ENCODE peak calls at places on chromosomes 13 and 19, in eight cellular contexts. A is myocyte, Z is OCI-LY7, N is T-helper 9 cell, T is GM04504, K is Right ventricle myocardium inferior, V is adipocyte, R is H54. D is an unnamed sample.

GRCh38 chr13:36841411-36841810 is 22.4 kb downstream of the RFXAP start:
- DNase-seq in A (no peak), Z (no peak), N (no peak), T (no peak), K (no peak), V (peak; percentile 39), R (no peak), D (no peak)

GRCh38 chr13:82850644-82851043 is 1031.6 kb downstream of the SLITRK1 start:
- DNase-seq in A (no peak), Z (no peak), N (no peak), T (no peak), K (no peak), V (no peak), R (no peak), D (no peak)

GRCh38 chr13:113398963-113399754 is 35.2 kb upstream of the GRTP1 start:
- DNase-seq in A (peak; percentile 71), Z (no peak), N (no peak), T (no peak), K (no peak), V (peak; percentile 65), R (peak; percentile 76), D (no peak)

GRCh38 chr19:51020988-51021651 is 1.6 kb upstream of the KLK10 start:
- DNase-seq in A (peak; percentile 44), Z (peak; percentile 40), N (no peak), T (peak; percentile 11), K (no peak), V (peak; percentile 45), R (peak; percentile 13), D (no peak)

GRCh38 chr13:24221007-24221406 is 60.5 kb downstream of the SPATA13 start:
- DNase-seq in A (peak; percentile 80), Z (no peak), N (no peak), T (no peak), K (no peak), V (no peak), R (no peak), D (no peak)

GRCh38 chr13:114222461-114222968 is 12.2 kb upstream of the CDC16 start:
- DNase-seq in A (peak; percentile 3), Z (no peak), N (no peak), T (no peak), K (no peak), V (peak; percentile 33), R (no peak), D (no peak)

GRCh38 chr13:26695360-26695705 is 65.3 kb downstream of the GPR12 start:
- DNase-seq in A (no peak), Z (no peak), N (no peak), T (no peak), K (no peak), V (no peak), R (no peak), D (no peak)

GRCh38 chr19:33459220-33459619 is 62.4 kb downstream of the PEPD start:
- DNase-seq in A (no peak), Z (no peak), N (no peak), T (no peak), K (no peak), V (no peak), R (no peak), D (no peak)

GRCh38 chr13:96431044-96431581 is 341.2 kb downstream of the HS6ST3 start:
- DNase-seq in A (no peak), Z (no peak), N (no peak), T (no peak), K (no peak), V (no peak), R (no peak), D (no peak)

GRCh38 chr13:31172001-31172400 is 10.3 kb upstream of the HSPH1 start:
- DNase-seq in A (no peak), Z (no peak), N (no peak), T (no peak), K (no peak), V (peak; percentile 18), R (no peak), D (no peak)

GRCh38 chr19:10808937-10809655 is 26.9 kb downstream of the TMED1 start:
- DNase-seq in A (no peak), Z (no peak), N (no peak), T (no peak), K (peak; percentile 23), V (no peak), R (peak; percentile 90), D (peak; percentile 24)

GRCh38 chr19:996051-996838 is 4.0 kb upstream of the GRIN3B start:
- DNase-seq in A (peak; percentile 15), Z (no peak), N (peak; percentile 90), T (no peak), K (no peak), V (peak; percentile 57), R (no peak), D (peak; percentile 68)

GRCh38 chr19:12783849-12784393 is 7.4 kb upstream of the JUNB start:
- DNase-seq in A (no peak), Z (no peak), N (no peak), T (no peak), K (no peak), V (peak; percentile 45), R (no peak), D (no peak)

GRCh38 chr13:32211788-32212187 is 103.4 kb downstream of the ZAR1L start:
- DNase-seq in A (peak; percentile 92), Z (no peak), N (no peak), T (peak; percentile 88), K (no peak), V (peak; percentile 83), R (no peak), D (no peak)

GRCh38 chr19:13094285-13094595 is 8.4 kb downstream of the LYL1 start:
- DNase-seq in A (no peak), Z (no peak), N (no peak), T (no peak), K (no peak), V (no peak), R (no peak), D (no peak)

GRCh38 chr13:29746167-29746677 is 104.2 kb downstream of the UBL3 start:
- DNase-seq in A (no peak), Z (no peak), N (no peak), T (no peak), K (no peak), V (peak; percentile 10), R (no peak), D (no peak)

GRCh38 chr19:54133312-54133956 is 4.1 kb upstream of the CNOT3 start:
- DNase-seq in A (no peak), Z (no peak), N (no peak), T (no peak), K (no peak), V (no peak), R (peak; percentile 56), D (no peak)

GRCh38 chr13:43127103-43127817 is 103.9 kb downstream of the DNAJC15 start:
- DNase-seq in A (no peak), Z (peak; percentile 1), N (no peak), T (no peak), K (no peak), V (no peak), R (no peak), D (no peak)

GRCh38 chr13:110944968-110945952 is 30.4 kb upstream of the ANKRD10 start:
- DNase-seq in A (no peak), Z (no peak), N (no peak), T (no peak), K (no peak), V (no peak), R (no peak), D (no peak)

GRCh38 chr13:95246292-95247082 is 54.8 kb downstream of the ABCC4 start:
- DNase-seq in A (no peak), Z (no peak), N (no peak), T (no peak), K (no peak), V (no peak), R (no peak), D (no peak)

GRCh38 chr13:111880185-111880584 is 186.8 kb upstream of the SOX1 start:
- DNase-seq in A (no peak), Z (no peak), N (no peak), T (no peak), K (no peak), V (no peak), R (no peak), D (no peak)

GRCh38 chr13:36347826-36348225 is 1.6 kb upstream of the SPART start:
- DNase-seq in A (no peak), Z (no peak), N (no peak), T (no peak), K (no peak), V (no peak), R (no peak), D (no peak)

GRCh38 chr19:58395979-58396627 is 647 bp downstream of the RNF225 start:
- DNase-seq in A (no peak), Z (no peak), N (no peak), T (no peak), K (no peak), V (no peak), R (no peak), D (no peak)

GRCh38 chr13:22187329-22187728 is 516.5 kb downstream of the FGF9 start:
- DNase-seq in A (no peak), Z (no peak), N (no peak), T (no peak), K (no peak), V (no peak), R (no peak), D (no peak)

GRCh38 chr19:18290250-18291018 is 9.0 kb upstream of the JUND start:
- DNase-seq in A (peak; percentile 49), Z (no peak), N (peak; percentile 74), T (no peak), K (no peak), V (peak; percentile 35), R (no peak), D (peak; percentile 85)

GRCh38 chr13:73082471-73082870 is 23.7 kb downstream of the KLF5 start:
- DNase-seq in A (no peak), Z (no peak), N (no peak), T (no peak), K (no peak), V (no peak), R (no peak), D (no peak)

GRCh38 chr19:48489608-48490216 is 20.5 kb downstream of the CYTH2 start:
- DNase-seq in A (peak; percentile 64), Z (peak; percentile 81), N (peak; percentile 81), T (no peak), K (peak; percentile 87), V (peak; percentile 84), R (no peak), D (peak; percentile 76)

GRCh38 chr13:34410653-34411052 is 531.4 kb upstream of the NBEA start:
- DNase-seq in A (no peak), Z (no peak), N (no peak), T (peak; percentile 34), K (no peak), V (no peak), R (no peak), D (no peak)

GRCh38 chr13:113932060-113932459 is 41.8 kb downstream of the C13orf46 start:
- DNase-seq in A (no peak), Z (no peak), N (no peak), T (no peak), K (no peak), V (no peak), R (no peak), D (no peak)

GRCh38 chr13:91767681-91768080 is 369.3 kb downstream of the GPC5 start:
- DNase-seq in A (no peak), Z (no peak), N (no peak), T (no peak), K (no peak), V (no peak), R (no peak), D (no peak)

GRCh38 chr13:33426131-33426530 is 140.6 kb upstream of the STARD13 start:
- DNase-seq in A (no peak), Z (no peak), N (no peak), T (no peak), K (no peak), V (no peak), R (no peak), D (no peak)

GRCh38 chr13:40434516-40435397 is 231.7 kb downstream of the FOXO1 start:
- DNase-seq in A (no peak), Z (peak; percentile 59), N (no peak), T (no peak), K (no peak), V (no peak), R (no peak), D (no peak)

GRCh38 chr13:90498096-90498495 is 849.4 kb upstream of the MIR17HG start:
- DNase-seq in A (peak; percentile 39), Z (no peak), N (no peak), T (no peak), K (no peak), V (no peak), R (no peak), D (no peak)